ENCODE peak calls at places on chromosomes 1 and 21, in six cellular contexts. J is RCC 7860; X is SK-MEL-5; M is COR-L47; R is activated CD4-positive, alpha-beta T cell treated with anti-CD3 and anti-CD28 coated beads, Interleukin-2, amount 50 U/mL, for 24 hours; E is astrocyte of the spinal cord. I is an unnamed sample.
A peak's percentile ranks its signal among the peaks of the same experiment; 100 is the strongest.

GRCh38 chr1:229699613-229700242 is 73.7 kb downstream of the URB2 start:
- DNase-seq in J (no peak), X (peak; percentile 33), M (no peak), R (no peak), E (peak; percentile 35), I (no peak)

GRCh38 chr1:175434268-175434860 is 241.8 kb upstream of the KIAA0040 start:
- DNase-seq in R (no peak), E (no peak), J (no peak), M (no peak), X (peak; percentile 38), I (no peak)

GRCh38 chr1:245108909-245109308 is 45.9 kb upstream of the KIF26B start:
- DNase-seq in M (no peak), R (no peak), E (no peak), J (no peak), X (no peak), I (no peak)

GRCh38 chr1:100847481-100847880 is 47.2 kb downstream of the EXTL2 start:
- DNase-seq in E (peak; percentile 59), J (peak; percentile 29), R (no peak), M (no peak), X (no peak), I (no peak)

GRCh38 chr1:106924360-106924759 is 132.1 kb upstream of the PRMT6 start:
- DNase-seq in J (peak; percentile 83), M (no peak), E (peak; percentile 36), X (no peak), R (no peak), I (no peak)

GRCh38 chr1:159012495-159012894 is 2.8 kb downstream of the IFI16 start:
- DNase-seq in X (peak; percentile 78), E (peak; percentile 14), M (no peak), J (no peak), R (no peak), I (no peak)

GRCh38 chr1:177411371-177411770 is 240.6 kb downstream of the BRINP2 start:
- DNase-seq in X (no peak), E (no peak), J (no peak), M (no peak), R (no peak), I (no peak)

GRCh38 chr1:153790282-153790995 is 15.2 kb downstream of the SLC27A3 start:
- DNase-seq in E (peak; percentile 43), X (no peak), J (no peak), M (peak; percentile 21), R (no peak), I (no peak)

GRCh38 chr21:40752125-40752524 is 94.8 kb downstream of the DSCAM start:
- DNase-seq in E (no peak), J (no peak), R (no peak), X (no peak), M (no peak), I (no peak)

GRCh38 chr1:186152227-186152944 is 222.7 kb downstream of the TPR start:
- DNase-seq in E (peak; percentile 78), R (no peak), M (no peak), J (no peak), X (peak; percentile 81), I (no peak)

GRCh38 chr1:246587032-246587431 is 20.8 kb downstream of the CNST start:
- DNase-seq in R (no peak), E (no peak), X (peak; percentile 56), J (no peak), M (no peak), I (no peak)

GRCh38 chr21:37331411-37331810 is 35.2 kb upstream of the DYRK1A start:
- DNase-seq in J (no peak), M (no peak), X (no peak), E (no peak), R (no peak), I (no peak)

GRCh38 chr1:71081697-71082080 is 854 bp upstream of the ZRANB2 start:
- DNase-seq in M (no peak), R (no peak), E (no peak), J (no peak), X (no peak), I (no peak)

GRCh38 chr1:59316497-59317128 is 19.7 kb downstream of the FGGY start:
- DNase-seq in J (no peak), E (peak; percentile 98), M (no peak), R (no peak), X (no peak), I (no peak)

GRCh38 chr1:228854907-228855306 is 119.6 kb downstream of the RHOU start:
- DNase-seq in J (no peak), X (no peak), E (no peak), R (no peak), M (no peak), I (no peak)

GRCh38 chr1:231970684-231971083 is 344.1 kb downstream of the DISC1 start:
- DNase-seq in X (no peak), E (no peak), R (no peak), J (no peak), M (no peak), I (no peak)

GRCh38 chr1:203204776-203205175 is 18.3 kb upstream of the CHI3L1 start:
- DNase-seq in E (no peak), M (no peak), R (no peak), J (no peak), X (no peak), I (no peak)

GRCh38 chr1:210250665-210250997 is 18.0 kb downstream of the SERTAD4 start:
- DNase-seq in X (peak; percentile 45), J (peak; percentile 33), R (no peak), E (no peak), M (peak; percentile 74), I (peak; percentile 77)

GRCh38 chr1:107525961-107526360 is 385.1 kb downstream of the NTNG1 start:
- DNase-seq in J (no peak), X (no peak), R (no peak), M (no peak), E (no peak), I (peak; percentile 49)

GRCh38 chr1:100719490-100719889 is at the start of gene VCAM1:
- DNase-seq in R (no peak), E (peak; percentile 43), J (peak; percentile 51), X (no peak), M (no peak), I (no peak)

GRCh38 chr1:223483511-223483910 is 90.3 kb downstream of the CCDC185 start:
- DNase-seq in R (no peak), X (no peak), J (no peak), E (no peak), M (no peak), I (no peak)

I was measured in NCI-H1417.